ENCODE peak calls at places on chromosomes 13 and 19, in four cellular contexts. X, M, U and J are unnamed samples. For H3K4me1, the result is how much of the 10 kb centered on the place peaks cover.

GRCh38 chr19:2061936-2062729 is 11.1 kb upstream of the MKNK2 start:
- DNase-seq in U (no peak), X (no peak), M (no peak), J (no peak)

GRCh38 chr19:2755448-2755705 is 15.6 kb upstream of the SLC39A3 start:
- DNase-seq in M (no peak), U (no peak), X (no peak), J (no peak)

GRCh38 chr13:99998261-99998660 is 16.7 kb downstream of the ZIC2 start:
- DNase-seq in M (no peak), X (no peak), U (no peak), J (no peak)

GRCh38 chr19:5592531-5592930 is 24.8 kb upstream of the TINCR start:
- DNase-seq in M (no peak), U (no peak), X (no peak), J (no peak)

GRCh38 chr13:104625196-104625595 is 1559.0 kb upstream of the SLC10A2 start:
- DNase-seq in M (no peak), X (no peak), U (no peak), J (no peak)

GRCh38 chr19:10863107-10863700 is 8.1 kb upstream of the CARM1 start:
- DNase-seq in U (peak), X (no peak), M (no peak), J (no peak)

GRCh38 chr19:40424637-40425449 is 949 bp downstream of the SERTAD1 start:
- DNase-seq in X (no peak), U (no peak), M (no peak), J (no peak)

GRCh38 chr19:17841810-17842662 is 5.7 kb downstream of the JAK3 start:
- DNase-seq in X (peak), U (peak), M (peak), J (peak)

GRCh38 chr19:11361037-11361770 is 6.0 kb downstream of the PLPPR2 start:
- DNase-seq in U (peak), X (no peak), M (no peak), J (no peak)

GRCh38 chr13:37597477-37597876 is 1.1 kb downstream of the POSTN start:
- DNase-seq in M (no peak), X (no peak), U (no peak), J (no peak)

GRCh38 chr13:76711515-76712182 is 174.6 kb downstream of the KCTD12 start:
- DNase-seq in X (no peak), M (no peak), U (no peak), J (no peak)

GRCh38 chr19:35756373-35757230 is at the start of gene HSPB6:
- DNase-seq in U (peak), M (no peak), X (no peak), J (no peak)

GRCh38 chr13:20350819-20351218 is 118.7 kb upstream of the GJB6 start:
- DNase-seq in X (no peak), M (no peak), U (no peak), J (no peak)

GRCh38 chr13:90746230-90746629 is 601.3 kb upstream of the MIR17HG start:
- DNase-seq in M (no peak), U (no peak), X (no peak), J (no peak)

GRCh38 chr13:70357031-70357430 is 248.8 kb upstream of the KLHL1 start:
- DNase-seq in U (no peak), M (no peak), X (no peak), J (no peak)

GRCh38 chr19:14375582-14376291 is 5.5 kb upstream of the ADGRE5 start:
- DNase-seq in X (no peak), M (no peak), U (no peak), J (no peak)

GRCh38 chr19:14371321-14371821 is 9.9 kb upstream of the ADGRE5 start:
- DNase-seq in X (no peak), U (no peak), M (no peak), J (no peak)

GRCh38 chr19:14378890-14379289 is 2.4 kb upstream of the ADGRE5 start:
- DNase-seq in X (no peak), U (no peak), M (no peak), J (no peak)

GRCh38 chr19:14370169-14370998 is 10.9 kb upstream of the ADGRE5 start:
- DNase-seq in X (peak), M (peak), U (peak), J (peak)

DNA sequence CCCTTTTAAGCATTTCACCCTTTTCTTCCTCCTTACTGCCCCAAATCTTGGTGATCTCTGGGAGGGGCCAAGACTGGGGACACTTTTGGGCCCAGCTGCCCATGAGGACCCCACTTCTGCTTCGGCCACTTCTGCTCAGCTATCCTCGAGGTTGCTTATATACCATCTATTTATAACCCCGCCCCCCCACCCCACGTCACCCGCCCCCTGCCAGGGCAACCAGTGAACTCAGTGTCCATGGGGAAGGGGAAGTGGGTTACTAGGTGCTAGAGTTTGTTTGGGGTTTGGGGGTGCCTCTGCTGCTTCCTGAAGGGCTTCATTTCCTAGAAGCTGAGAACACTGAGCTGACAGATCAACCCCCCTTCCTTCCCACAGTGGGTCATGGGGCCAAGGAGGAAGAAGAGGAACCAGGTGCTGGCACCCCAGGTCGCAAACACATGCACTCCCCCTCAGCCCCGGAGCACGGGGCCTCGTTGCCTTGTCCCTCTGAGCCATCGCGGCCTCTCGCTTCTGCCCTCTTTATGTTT is 6.1 kb upstream of the ADGRE5 start:
- DNase-seq in X (peak), U (peak), M (peak), J (peak)
- H3K4me1 ChIP-seq in X (half or more), U (half or more), M (half or more), J (half or more)

GRCh38 chr13:51769455-51770127 is 34.4 kb downstream of the DHRS12 start:
- DNase-seq in X (no peak), M (no peak), U (no peak), J (no peak)
- H3K4me1 ChIP-seq in X (under half), M (under half), U (under half), J (under half)

GRCh38 chr19:41866284-41866683 is 6.2 kb downstream of the RPS19 start:
- DNase-seq in M (no peak), U (peak), X (no peak), J (no peak)

GRCh38 chr19:41868120-41868988 is 8.3 kb downstream of the RPS19 start:
- DNase-seq in M (no peak), X (no peak), U (peak), J (no peak)

GRCh38 chr19:41870401-41870873 is 6.6 kb upstream of the CD79A start:
- DNase-seq in X (no peak), U (no peak), M (no peak), J (no peak)

GRCh38 chr19:41869374-41869955 is 7.6 kb upstream of the CD79A start:
- DNase-seq in M (no peak), U (no peak), X (no peak), J (no peak)

GRCh38 chr19:41868989-41869300 is 8.1 kb upstream of the CD79A start:
- DNase-seq in M (no peak), U (no peak), X (no peak), J (no peak)
- H3K4me1 ChIP-seq in M (half or more), U (half or more), X (half or more), J (half or more)

GRCh38 chr19:38710416-38710702 is 33.9 kb downstream of the CAPN12 start:
- DNase-seq in X (no peak), M (no peak), U (no peak), J (no peak)
- H3K4me1 ChIP-seq in X (under half), M (under half), U (half or more), J (under half)

DNA sequence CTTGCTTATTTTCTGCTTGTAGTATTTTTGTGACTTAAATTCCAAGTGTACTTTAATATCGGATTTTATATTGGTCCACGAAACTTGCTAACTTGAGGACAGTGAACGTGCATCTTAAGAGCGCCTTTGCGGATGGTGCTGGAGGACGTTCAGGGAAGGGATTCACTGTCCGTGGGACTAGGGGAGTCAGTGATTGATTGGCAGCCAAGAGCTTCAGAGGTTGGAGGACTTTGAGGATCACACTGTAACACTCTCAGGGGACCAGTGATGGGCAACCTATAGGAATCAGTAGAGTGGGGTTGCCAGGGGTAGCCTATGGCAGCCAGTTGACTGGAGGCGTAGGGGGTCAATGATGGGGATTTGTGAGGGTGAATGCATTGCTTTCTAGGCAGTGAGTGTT is 516 bp downstream of the ZNF175 start:
- DNase-seq in U (no peak), M (no peak), X (no peak), J (no peak)
- H3K4me1 ChIP-seq in U (under half), M (under half), X (under half), J (under half)